ENCODE peak calls at places on chromosomes 11 and 22, in four cellular contexts. One of them, this sample, is unnamed.

GRCh38 chr11:2577071-2578005 is 122.5 kb downstream of the KCNQ1OT1 start:
- DNase-seq in K562: no peak
- DNase-seq in GM12878: no peak
- DNase-seq in HepG2: no peak
- DNase-seq in this sample: no peak

GRCh38 chr22:27135582-27135981 is 478.2 kb downstream of the MIAT start:
- DNase-seq in GM12878: no peak
- DNase-seq in HepG2: peak
- DNase-seq in K562: no peak
- DNase-seq in this sample: no peak

GRCh38 chr22:18095101-18095805 is 15.4 kb upstream of the TUBA8 start:
- DNase-seq in HepG2: no peak
- DNase-seq in GM12878: no peak
- DNase-seq in K562: no peak
- DNase-seq in this sample: no peak

GRCh38 chr22:29944339-29944738 is 61.4 kb downstream of the MTMR3 start:
- DNase-seq in GM12878: no peak
- DNase-seq in HepG2: no peak
- DNase-seq in K562: no peak
- DNase-seq in this sample: no peak

GRCh38 chr11:126384449-126385070 is 29.1 kb downstream of the ST3GAL4 start:
- DNase-seq in HepG2: no peak
- DNase-seq in GM12878: no peak
- DNase-seq in K562: no peak
- DNase-seq in this sample: no peak

GRCh38 chr11:18013790-18014507 is 1.1 kb upstream of the SERGEF start:
- DNase-seq in K562: no peak
- DNase-seq in GM12878: no peak
- DNase-seq in HepG2: no peak
- DNase-seq in this sample: no peak

GRCh38 chr11:79950172-79950571 is 509.3 kb upstream of the TENM4 start:
- DNase-seq in GM12878: no peak
- DNase-seq in HepG2: no peak
- DNase-seq in K562: no peak
- DNase-seq in this sample: no peak

GRCh38 chr11:12087075-12087775 is 23.2 kb upstream of the MICAL2 start:
- DNase-seq in HepG2: no peak
- DNase-seq in K562: no peak
- DNase-seq in GM12878: no peak
- DNase-seq in this sample: no peak

GRCh38 chr22:41979423-41980250 is 10.4 kb downstream of the SEPTIN3 start:
- DNase-seq in GM12878: no peak
- DNase-seq in K562: no peak
- DNase-seq in HepG2: no peak
- DNase-seq in this sample: no peak

GRCh38 chr22:38172489-38173155 is 9.0 kb downstream of the PLA2G6 start:
- DNase-seq in HepG2: peak
- DNase-seq in K562: no peak
- DNase-seq in GM12878: no peak
- DNase-seq in this sample: no peak

GRCh38 chr22:23781533-23781932 is 5.2 kb upstream of the SMARCB1 start:
- DNase-seq in HepG2: no peak
- DNase-seq in K562: no peak
- DNase-seq in GM12878: no peak
- DNase-seq in this sample: no peak

GRCh38 chr11:75263944-75264349 is 23.4 kb downstream of the TPBGL start:
- DNase-seq in HepG2: no peak
- DNase-seq in K562: no peak
- DNase-seq in GM12878: no peak
- DNase-seq in this sample: no peak

GRCh38 chr11:88480217-88480616 is 142.7 kb upstream of the CTSC start:
- DNase-seq in HepG2: no peak
- DNase-seq in GM12878: no peak
- DNase-seq in K562: no peak
- DNase-seq in this sample: no peak

GRCh38 chr22:36860821-36861659 is at the start of gene NCF4:
- DNase-seq in GM12878: peak
- DNase-seq in HepG2: no peak
- DNase-seq in K562: no peak
- DNase-seq in this sample: no peak

GRCh38 chr22:28736296-28737155 is 5.1 kb downstream of the CHEK2 start:
- DNase-seq in HepG2: no peak
- DNase-seq in K562: no peak
- DNase-seq in GM12878: no peak
- DNase-seq in this sample: no peak

GRCh38 chr22:44445307-44445680 is 52.7 kb downstream of the RTL6 start:
- DNase-seq in K562: no peak
- DNase-seq in GM12878: no peak
- DNase-seq in HepG2: no peak
- DNase-seq in this sample: no peak

GRCh38 chr11:94519478-94520084 is 7.3 kb downstream of the C11orf97 start:
- DNase-seq in K562: peak
- DNase-seq in GM12878: no peak
- DNase-seq in HepG2: no peak
- DNase-seq in this sample: no peak

GRCh38 chr22:19932367-19933206 is 9.0 kb upstream of the COMT start:
- DNase-seq in GM12878: no peak
- DNase-seq in K562: no peak
- DNase-seq in HepG2: no peak
- DNase-seq in this sample: no peak

GRCh38 chr11:32385998-32386397 is 49.3 kb downstream of the WT1 start:
- DNase-seq in K562: peak
- DNase-seq in GM12878: no peak
- DNase-seq in HepG2: peak
- DNase-seq in this sample: peak

GRCh38 chr22:46569848-46570695 is 32.7 kb upstream of the CELSR1 start:
- DNase-seq in GM12878: no peak
- DNase-seq in K562: no peak
- DNase-seq in HepG2: no peak
- DNase-seq in this sample: no peak

GRCh38 chr11:114099392-114100178 is 40.1 kb downstream of the ZBTB16 start:
- DNase-seq in GM12878: no peak
- DNase-seq in K562: no peak
- DNase-seq in HepG2: no peak
- DNase-seq in this sample: no peak

GRCh38 chr11:35847473-35847872 is 96.4 kb upstream of the LDLRAD3 start:
- DNase-seq in K562: no peak
- DNase-seq in HepG2: no peak
- DNase-seq in GM12878: no peak
- DNase-seq in this sample: no peak

GRCh38 chr11:63017306-63017974 is 1.8 kb upstream of the SLC22A8 start:
- DNase-seq in K562: no peak
- DNase-seq in GM12878: no peak
- DNase-seq in HepG2: no peak
- DNase-seq in this sample: peak

GRCh38 chr11:74540270-74540669 is 46.7 kb upstream of the LIPT2 start:
- DNase-seq in K562: no peak
- DNase-seq in GM12878: no peak
- DNase-seq in HepG2: no peak
- DNase-seq in this sample: no peak

GRCh38 chr11:47225552-47226137 is 10.9 kb downstream of the DDB2 start:
- DNase-seq in HepG2: no peak
- DNase-seq in K562: no peak
- DNase-seq in GM12878: peak
- DNase-seq in this sample: no peak

GRCh38 chr22:37675930-37676571 is 615 bp downstream of the LGALS1 start:
- DNase-seq in HepG2: no peak
- DNase-seq in K562: no peak
- DNase-seq in GM12878: no peak
- DNase-seq in this sample: no peak

GRCh38 chr11:32145282-32145681 is 54.4 kb downstream of the RCN1 start:
- DNase-seq in GM12878: no peak
- DNase-seq in K562: no peak
- DNase-seq in HepG2: no peak
- DNase-seq in this sample: no peak

GRCh38 chr11:133082453-133082781 is 449.9 kb downstream of the OPCML start:
- DNase-seq in K562: no peak
- DNase-seq in GM12878: no peak
- DNase-seq in HepG2: no peak
- DNase-seq in this sample: no peak
- TF ChIP-seq FOXM1 in K562: no peak
- TF ChIP-seq FOXM1 in GM12878: no peak
- TF ChIP-seq FOXM1 in HepG2: no peak
- TF ChIP-seq FOXM1 in this sample: no peak

DNA sequence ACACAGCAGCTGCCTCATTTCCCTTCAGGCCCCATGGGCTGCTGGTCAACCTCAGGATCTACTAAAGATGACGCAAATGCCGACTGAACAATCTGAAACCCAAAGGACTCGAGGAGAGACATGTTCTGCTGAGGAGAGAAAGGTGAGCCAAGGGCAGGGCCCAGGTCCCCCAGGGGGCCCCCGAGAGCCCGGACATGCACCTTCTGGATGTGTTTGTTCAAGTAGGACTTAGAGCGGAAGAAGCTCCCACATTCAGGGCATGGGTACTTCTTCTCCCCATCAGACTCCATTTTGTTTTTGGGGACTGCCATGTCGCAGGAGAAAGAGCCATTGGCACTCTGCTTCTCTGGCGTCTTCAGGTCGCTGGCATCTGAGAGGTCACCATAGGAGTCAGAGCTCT is 19.3 kb downstream of the PATZ1 start:
- DNase-seq in HepG2: no peak
- DNase-seq in K562: no peak
- DNase-seq in GM12878: no peak
- DNase-seq in this sample: no peak
- TF ChIP-seq BHLHE40 in HepG2: no peak
- TF ChIP-seq BHLHE40 in K562: no peak
- TF ChIP-seq BHLHE40 in GM12878: no peak
- TF ChIP-seq BHLHE40 in this sample: no peak

GRCh38 chr11:130476922-130477491 is 28.6 kb downstream of the ADAMTS15 start:
- DNase-seq in K562: no peak
- DNase-seq in HepG2: no peak
- DNase-seq in GM12878: no peak
- DNase-seq in this sample: no peak
- TF ChIP-seq FOXM1 in K562: no peak
- TF ChIP-seq FOXM1 in HepG2: no peak
- TF ChIP-seq FOXM1 in GM12878: no peak
- TF ChIP-seq FOXM1 in this sample: no peak

GRCh38 chr11:70782401-70782913 is 384.1 kb downstream of the CTTN start:
- DNase-seq in K562: no peak
- DNase-seq in GM12878: no peak
- DNase-seq in HepG2: no peak
- DNase-seq in this sample: no peak
- TF ChIP-seq BHLHE40 in K562: no peak
- TF ChIP-seq BHLHE40 in GM12878: no peak
- TF ChIP-seq BHLHE40 in HepG2: no peak
- TF ChIP-seq BHLHE40 in this sample: no peak

This sample was measured in HEK293T.